ENCODE peak calls at places on chromosomes 2 and 18, in five cellular contexts. G is stimulated activated CD4-positive, alpha-beta T cell treated with anti-CD3 and anti-CD28 coated beads, Interleukin-2, amount 100 ng/mL, for 48 hours; V is LHCN-M2; T is naive B cell; A is mesendoderm. W is an unnamed sample.

GRCh38 chr2:5250482-5250881 is 441.7 kb upstream of the SOX11 start:
- DNase-seq in T (no peak), G (no peak), A (peak; percentile 90), V (no peak), W (peak; percentile 27)

GRCh38 chr2:174874081-174874480 is 109.8 kb upstream of the CHRNA1 start:
- DNase-seq in T (no peak), V (no peak), A (no peak), G (no peak), W (no peak)

GRCh38 chr2:63408530-63408929 is 179.7 kb downstream of the WDPCP start:
- DNase-seq in V (no peak), T (no peak), A (no peak), G (no peak), W (no peak)

GRCh38 chr2:217444932-217445331 is 557.9 kb downstream of the TNS1 start:
- DNase-seq in V (no peak), A (no peak), T (no peak), G (no peak), W (no peak)

GRCh38 chr2:111662039-111662740 is 221.8 kb downstream of the ANAPC1 start:
- DNase-seq in T (no peak), V (peak; percentile 51), G (no peak), A (no peak), W (no peak)

GRCh38 chr2:195498176-195498575 is 158.8 kb upstream of the SLC39A10 start:
- DNase-seq in T (peak; percentile 45), G (peak; percentile 35), A (peak; percentile 71), V (peak; percentile 30), W (peak; percentile 22)

GRCh38 chr2:11042841-11043240 is 112.4 kb upstream of the SLC66A3 start:
- DNase-seq in T (no peak), A (no peak), G (no peak), V (no peak), W (no peak)

GRCh38 chr2:9885036-9885684 is 41.9 kb downstream of the TAF1B start:
- DNase-seq in G (no peak), A (no peak), V (no peak), T (no peak), W (no peak)

GRCh38 chr2:190927257-190927656 is 46.6 kb downstream of the GLS start:
- DNase-seq in G (no peak), V (no peak), T (no peak), A (no peak), W (no peak)

GRCh38 chr2:185006481-185006880 is 408.2 kb downstream of the ZNF804A start:
- DNase-seq in T (no peak), G (no peak), A (peak; percentile 3), V (no peak), W (peak; percentile 25)

GRCh38 chr2:191064590-191064989 is 50.6 kb upstream of the STAT1 start:
- DNase-seq in T (no peak), V (no peak), A (no peak), G (no peak), W (no peak)

GRCh38 chr18:12059334-12060181 is 34.1 kb upstream of the ANKRD62 start:
- DNase-seq in T (no peak), A (no peak), G (no peak), V (no peak), W (no peak)

GRCh38 chr2:80361904-80362303 is 57.4 kb upstream of the LRRTM1 start:
- DNase-seq in V (no peak), T (no peak), G (no peak), A (peak; percentile 93), W (no peak)

GRCh38 chr18:22846088-22846683 is 86.9 kb upstream of the RBBP8 start:
- DNase-seq in A (no peak), G (no peak), V (no peak), T (no peak), W (no peak)

GRCh38 chr2:23803275-23803964 is 123.5 kb downstream of the ATAD2B start:
- DNase-seq in A (no peak), T (no peak), V (peak; percentile 43), G (no peak), W (no peak)

GRCh38 chr2:120991401-120991800 is 255.7 kb downstream of the GLI2 start:
- DNase-seq in T (no peak), V (no peak), A (no peak), G (no peak), W (no peak)

GRCh38 chr2:153354406-153354805 is 124.2 kb downstream of the RPRM start:
- DNase-seq in G (no peak), A (no peak), V (peak; percentile 0), T (no peak), W (no peak)

GRCh38 chr2:25251032-25251460 is 82.7 kb upstream of the POMC start:
- DNase-seq in A (no peak), V (no peak), T (no peak), G (no peak), W (no peak)

GRCh38 chr2:43391877-43392214 is 165.4 kb upstream of the ZFP36L2 start:
- DNase-seq in A (no peak), V (peak; percentile 50), T (no peak), G (no peak), W (no peak)

GRCh38 chr2:231960810-231961348 is 634 bp upstream of the DIS3L2 start:
- DNase-seq in A (no peak), T (no peak), G (no peak), V (no peak), W (no peak)

GRCh38 chr2:110097506-110098220 is 18.0 kb downstream of the MALL start:
- DNase-seq in T (no peak), A (no peak), V (no peak), G (no peak), W (no peak)

GRCh38 chr2:16155351-16156145 is 215.2 kb downstream of the MYCN start:
- DNase-seq in V (no peak), A (peak; percentile 32), G (no peak), T (no peak), W (no peak)

GRCh38 chr2:234409590-234409989 is 87.3 kb downstream of the ARL4C start:
- DNase-seq in A (no peak), V (no peak), G (no peak), T (no peak), W (no peak)

GRCh38 chr2:143475131-143475784 is 346.0 kb downstream of the ARHGAP15 start:
- DNase-seq in G (no peak), T (no peak), A (no peak), V (no peak), W (no peak)

GRCh38 chr18:7414459-7414858 is 152.7 kb upstream of the PTPRM start:
- DNase-seq in A (no peak), T (no peak), G (no peak), V (peak; percentile 12), W (no peak)

GRCh38 chr2:235497096-235497495 is 3.3 kb downstream of the AGAP1 start:
- DNase-seq in G (no peak), V (no peak), A (no peak), T (no peak), W (no peak)

W was measured in iPS DF 6.9.